ENCODE peak calls at places on chromosome 12, in five cellular contexts. K, E, U, Y and B are unnamed samples.

GRCh38 chr12:16610006-16610520 is 4.1 kb upstream of the LMO3 start:
- DNase-seq in K (no peak), E (no peak), U (no peak), Y (no peak), B (no peak)

GRCh38 chr12:25347716-25348261 is 97.1 kb upstream of the KRAS start:
- DNase-seq in K (no peak), E (no peak), U (peak; percentile 76), Y (no peak), B (peak; percentile 9)

GRCh38 chr12:57755454-57756372 is 810 bp downstream of the MARCHF9 start:
- DNase-seq in K (no peak), E (peak; percentile 28), U (no peak), Y (peak; percentile 29), B (no peak)

GRCh38 chr12:2566161-2566560 is 228.6 kb upstream of the FKBP4 start:
- DNase-seq in K (no peak), E (no peak), U (no peak), Y (no peak), B (no peak)

GRCh38 chr12:6336079-6336858 is 5.6 kb downstream of the TNFRSF1A start:
- DNase-seq in K (peak; percentile 100), E (no peak), U (peak; percentile 100), Y (no peak), B (peak; percentile 100)

GRCh38 chr12:112705037-112705632 is 86.4 kb upstream of the RPH3A start:
- DNase-seq in K (no peak), E (no peak), U (no peak), Y (no peak), B (no peak)

GRCh38 chr12:53389702-53390101 is 9.7 kb downstream of the SP1 start:
- DNase-seq in K (no peak), E (no peak), U (no peak), Y (no peak), B (no peak)

GRCh38 chr12:106974525-106974924 is 12.4 kb downstream of the MTERF2 start:
- DNase-seq in K (no peak), E (no peak), U (no peak), Y (no peak), B (no peak)

GRCh38 chr12:7106082-7106481 is 2.9 kb downstream of the C1RL start:
- DNase-seq in K (no peak), E (no peak), U (no peak), Y (no peak), B (no peak)

GRCh38 chr12:94098466-94098865 is 49.9 kb upstream of the PLXNC1 start:
- DNase-seq in K (peak; percentile 76), E (no peak), U (peak; percentile 93), Y (no peak), B (peak; percentile 86)

GRCh38 chr12:108457006-108457733 is 57.9 kb upstream of the FICD start:
- DNase-seq in K (peak; percentile 65), E (no peak), U (peak; percentile 55), Y (no peak), B (peak; percentile 76)

GRCh38 chr12:1083888-1084262 is 92.9 kb downstream of the ERC1 start:
- DNase-seq in K (peak; percentile 83), E (no peak), U (peak; percentile 76), Y (no peak), B (no peak)

GRCh38 chr12:43278268-43278832 is 273.7 kb downstream of the ADAMTS20 start:
- DNase-seq in K (no peak), E (no peak), U (no peak), Y (no peak), B (no peak)

GRCh38 chr12:27821259-27821973 is 41.4 kb upstream of the MANSC4 start:
- DNase-seq in K (peak; percentile 66), E (no peak), U (peak; percentile 89), Y (no peak), B (peak; percentile 89)

GRCh38 chr12:52797529-52797894 is 1.6 kb upstream of the KRT3 start:
- DNase-seq in K (no peak), E (no peak), U (no peak), Y (no peak), B (no peak)

GRCh38 chr12:75389061-75389460 is 1.8 kb upstream of the GLIPR1L2 start:
- DNase-seq in K (no peak), E (no peak), U (peak; percentile 28), Y (no peak), B (peak; percentile 31)

GRCh38 chr12:15772405-15773018 is 16.7 kb downstream of the EPS8 start:
- DNase-seq in K (peak; percentile 32), E (no peak), U (no peak), Y (no peak), B (peak; percentile 55)

GRCh38 chr12:49272790-49273725 is 8.2 kb downstream of the TUBA1C start:
- DNase-seq in K (no peak), E (no peak), U (no peak), Y (no peak), B (no peak)

GRCh38 chr12:104280111-104280510 is 23.4 kb upstream of the EID3 start:
- DNase-seq in K (no peak), E (no peak), U (no peak), Y (no peak), B (no peak)

GRCh38 chr12:4168041-4168440 is 105.5 kb upstream of the CCND2 start:
- DNase-seq in K (no peak), E (no peak), U (no peak), Y (no peak), B (no peak)

GRCh38 chr12:10716704-10717315 is 6.3 kb downstream of the YBX3 start:
- DNase-seq in K (peak; percentile 80), E (no peak), U (peak; percentile 91), Y (no peak), B (peak; percentile 97)

GRCh38 chr12:2231011-2231595 is 178.3 kb downstream of the CACNA1C start:
- DNase-seq in K (no peak), E (no peak), U (no peak), Y (no peak), B (no peak)